ENCODE peak calls at places on chromosomes 3 and 15, in six cellular contexts. One of them, this sample, is unnamed.

GRCh38 chr3:16402451-16402850 is 111.0 kb downstream of the RFTN1 start:
- DNase-seq in upper lobe of left lung: no peak
- DNase-seq in RWPE2: no peak
- DNase-seq in OCI-LY7: no peak
- DNase-seq in RWPE1: peak
- DNase-seq in heart right ventricle: no peak
- DNase-seq in this sample: no peak

GRCh38 chr3:165196577-165197561 is 685 bp upstream of the SLITRK3 start:
- DNase-seq in upper lobe of left lung: no peak
- DNase-seq in RWPE2: no peak
- DNase-seq in OCI-LY7: no peak
- DNase-seq in RWPE1: no peak
- DNase-seq in heart right ventricle: no peak
- DNase-seq in this sample: no peak

GRCh38 chr3:184662192-184662591 is 49.7 kb downstream of the MAGEF1 start:
- DNase-seq in upper lobe of left lung: no peak
- DNase-seq in RWPE2: no peak
- DNase-seq in OCI-LY7: no peak
- DNase-seq in RWPE1: no peak
- DNase-seq in heart right ventricle: no peak
- DNase-seq in this sample: no peak

GRCh38 chr3:178072391-178072790 is 463.8 kb upstream of the KCNMB2 start:
- DNase-seq in upper lobe of left lung: no peak
- DNase-seq in RWPE2: no peak
- DNase-seq in OCI-LY7: no peak
- DNase-seq in RWPE1: no peak
- DNase-seq in heart right ventricle: no peak
- DNase-seq in this sample: no peak

GRCh38 chr15:36313021-36313420 is 266.4 kb upstream of the CDIN1 start:
- DNase-seq in upper lobe of left lung: no peak
- DNase-seq in RWPE2: no peak
- DNase-seq in OCI-LY7: no peak
- DNase-seq in RWPE1: peak
- DNase-seq in heart right ventricle: no peak
- DNase-seq in this sample: no peak

GRCh38 chr3:115961390-115961789 is 338.1 kb downstream of the GAP43 start:
- DNase-seq in upper lobe of left lung: no peak
- DNase-seq in RWPE2: no peak
- DNase-seq in OCI-LY7: no peak
- DNase-seq in RWPE1: no peak
- DNase-seq in heart right ventricle: no peak
- DNase-seq in this sample: peak

GRCh38 chr3:124248471-124249028 is 256.6 kb upstream of the ROPN1 start:
- DNase-seq in upper lobe of left lung: peak
- DNase-seq in RWPE2: no peak
- DNase-seq in OCI-LY7: no peak
- DNase-seq in RWPE1: peak
- DNase-seq in heart right ventricle: peak
- DNase-seq in this sample: peak

GRCh38 chr15:89669941-89670340 is 9.2 kb downstream of the PLIN1 start:
- DNase-seq in upper lobe of left lung: no peak
- DNase-seq in RWPE2: no peak
- DNase-seq in OCI-LY7: no peak
- DNase-seq in RWPE1: no peak
- DNase-seq in heart right ventricle: no peak
- DNase-seq in this sample: no peak

GRCh38 chr3:149547413-149547812 is 72.9 kb downstream of the TM4SF4 start:
- DNase-seq in upper lobe of left lung: no peak
- DNase-seq in RWPE2: no peak
- DNase-seq in OCI-LY7: no peak
- DNase-seq in RWPE1: no peak
- DNase-seq in heart right ventricle: peak
- DNase-seq in this sample: peak

GRCh38 chr3:128685001-128685726 is 34.5 kb upstream of the RPN1 start:
- DNase-seq in upper lobe of left lung: no peak
- DNase-seq in RWPE2: no peak
- DNase-seq in OCI-LY7: no peak
- DNase-seq in RWPE1: no peak
- DNase-seq in heart right ventricle: no peak
- DNase-seq in this sample: no peak

GRCh38 chr3:170555329-170555728 is 30.5 kb downstream of the SLC7A14 start:
- DNase-seq in upper lobe of left lung: no peak
- DNase-seq in RWPE2: no peak
- DNase-seq in OCI-LY7: no peak
- DNase-seq in RWPE1: no peak
- DNase-seq in heart right ventricle: no peak
- DNase-seq in this sample: no peak

GRCh38 chr3:107831590-107831989 is 259.2 kb downstream of the CD47 start:
- DNase-seq in upper lobe of left lung: no peak
- DNase-seq in RWPE2: no peak
- DNase-seq in OCI-LY7: no peak
- DNase-seq in RWPE1: no peak
- DNase-seq in heart right ventricle: no peak
- DNase-seq in this sample: no peak

GRCh38 chr3:15535757-15536156 is 14.3 kb upstream of the COLQ start:
- DNase-seq in upper lobe of left lung: no peak
- DNase-seq in RWPE2: no peak
- DNase-seq in OCI-LY7: no peak
- DNase-seq in RWPE1: peak
- DNase-seq in heart right ventricle: no peak
- DNase-seq in this sample: no peak

GRCh38 chr15:59501531-59502113 is 63.6 kb downstream of the FAM81A start:
- DNase-seq in upper lobe of left lung: peak
- DNase-seq in RWPE2: no peak
- DNase-seq in OCI-LY7: peak
- DNase-seq in RWPE1: peak
- DNase-seq in heart right ventricle: no peak
- DNase-seq in this sample: no peak

GRCh38 chr15:94070341-94071275 is 160.8 kb upstream of the MCTP2 start:
- DNase-seq in upper lobe of left lung: peak
- DNase-seq in RWPE2: no peak
- DNase-seq in OCI-LY7: no peak
- DNase-seq in RWPE1: no peak
- DNase-seq in heart right ventricle: no peak
- DNase-seq in this sample: peak

GRCh38 chr3:53109822-53110771 is 20.1 kb downstream of the RFT1 start:
- DNase-seq in upper lobe of left lung: peak
- DNase-seq in RWPE2: no peak
- DNase-seq in OCI-LY7: peak
- DNase-seq in RWPE1: peak
- DNase-seq in heart right ventricle: no peak
- DNase-seq in this sample: peak

GRCh38 chr3:194337965-194338753 is 13.0 kb downstream of the CPN2 start:
- DNase-seq in upper lobe of left lung: no peak
- DNase-seq in RWPE2: no peak
- DNase-seq in OCI-LY7: no peak
- DNase-seq in RWPE1: no peak
- DNase-seq in heart right ventricle: no peak
- DNase-seq in this sample: no peak

GRCh38 chr15:39887832-39888231 is 32.2 kb downstream of the GPR176 start:
- DNase-seq in upper lobe of left lung: peak
- DNase-seq in RWPE2: no peak
- DNase-seq in OCI-LY7: peak
- DNase-seq in RWPE1: peak
- DNase-seq in heart right ventricle: no peak
- DNase-seq in this sample: no peak

GRCh38 chr15:88066758-88067157 is 189.8 kb downstream of the NTRK3 start:
- DNase-seq in upper lobe of left lung: no peak
- DNase-seq in RWPE2: no peak
- DNase-seq in OCI-LY7: no peak
- DNase-seq in RWPE1: no peak
- DNase-seq in heart right ventricle: no peak
- DNase-seq in this sample: no peak

GRCh38 chr3:125593991-125594574 is 1.2 kb downstream of the OSBPL11 start:
- DNase-seq in upper lobe of left lung: no peak
- DNase-seq in RWPE2: no peak
- DNase-seq in OCI-LY7: peak
- DNase-seq in RWPE1: no peak
- DNase-seq in heart right ventricle: no peak
- DNase-seq in this sample: no peak

GRCh38 chr15:76058714-76059319 is 968 bp upstream of the TMEM266 start:
- DNase-seq in upper lobe of left lung: peak
- DNase-seq in RWPE2: no peak
- DNase-seq in OCI-LY7: no peak
- DNase-seq in RWPE1: no peak
- DNase-seq in heart right ventricle: no peak
- DNase-seq in this sample: peak

GRCh38 chr15:41935566-41936020 is 36.8 kb downstream of the EHD4 start:
- DNase-seq in upper lobe of left lung: no peak
- DNase-seq in RWPE2: no peak
- DNase-seq in OCI-LY7: no peak
- DNase-seq in RWPE1: no peak
- DNase-seq in heart right ventricle: no peak
- DNase-seq in this sample: no peak

GRCh38 chr3:195096484-195097330 is 174.3 kb downstream of the XXYLT1 start:
- DNase-seq in upper lobe of left lung: no peak
- DNase-seq in RWPE2: peak
- DNase-seq in OCI-LY7: no peak
- DNase-seq in RWPE1: no peak
- DNase-seq in heart right ventricle: peak
- DNase-seq in this sample: no peak

GRCh38 chr3:88059380-88060160 is 515 bp downstream of the ZNF654 start:
- DNase-seq in upper lobe of left lung: peak
- DNase-seq in RWPE2: no peak
- DNase-seq in OCI-LY7: no peak
- DNase-seq in RWPE1: peak
- DNase-seq in heart right ventricle: no peak
- DNase-seq in this sample: peak

GRCh38 chr15:88858934-88859333 is 36.4 kb downstream of the HAPLN3 start:
- DNase-seq in upper lobe of left lung: no peak
- DNase-seq in RWPE2: no peak
- DNase-seq in OCI-LY7: no peak
- DNase-seq in RWPE1: no peak
- DNase-seq in heart right ventricle: no peak
- DNase-seq in this sample: no peak

GRCh38 chr3:155631323-155632019 is 113.4 kb downstream of the PLCH1 start:
- DNase-seq in upper lobe of left lung: no peak
- DNase-seq in RWPE2: no peak
- DNase-seq in OCI-LY7: no peak
- DNase-seq in RWPE1: no peak
- DNase-seq in heart right ventricle: no peak
- DNase-seq in this sample: no peak

GRCh38 chr3:168865022-168865551 is 769.4 kb upstream of the GOLIM4 start:
- DNase-seq in upper lobe of left lung: no peak
- DNase-seq in RWPE2: no peak
- DNase-seq in OCI-LY7: peak
- DNase-seq in RWPE1: peak
- DNase-seq in heart right ventricle: no peak
- DNase-seq in this sample: no peak

GRCh38 chr15:73700041-73700842 is 16.1 kb downstream of the CD276 start:
- DNase-seq in upper lobe of left lung: peak
- DNase-seq in RWPE2: no peak
- DNase-seq in OCI-LY7: peak
- DNase-seq in RWPE1: peak
- DNase-seq in heart right ventricle: peak
- DNase-seq in this sample: peak
- H3K27ac ChIP-seq in upper lobe of left lung: no peak
- H3K27ac ChIP-seq in RWPE2: no peak
- H3K27ac ChIP-seq in OCI-LY7: no peak
- H3K27ac ChIP-seq in RWPE1: no peak
- H3K27ac ChIP-seq in heart right ventricle: no peak
- H3K27ac ChIP-seq in this sample: no peak

GRCh38 chr3:153625506-153625905 is 463.5 kb downstream of the RAP2B start:
- DNase-seq in upper lobe of left lung: no peak
- DNase-seq in RWPE2: no peak
- DNase-seq in OCI-LY7: peak
- DNase-seq in RWPE1: no peak
- DNase-seq in heart right ventricle: no peak
- DNase-seq in this sample: no peak
- TF ChIP-seq CTCF in upper lobe of left lung: no peak
- TF ChIP-seq CTCF in RWPE2: no peak
- TF ChIP-seq CTCF in OCI-LY7: peak
- TF ChIP-seq CTCF in RWPE1: no peak
- TF ChIP-seq CTCF in heart right ventricle: no peak
- TF ChIP-seq CTCF in this sample: no peak

GRCh38 chr3:58488962-58489361 is 2.9 kb upstream of the KCTD6 start:
- DNase-seq in upper lobe of left lung: no peak
- DNase-seq in RWPE2: no peak
- DNase-seq in OCI-LY7: no peak
- DNase-seq in RWPE1: no peak
- DNase-seq in heart right ventricle: no peak
- DNase-seq in this sample: no peak

GRCh38 chr3:58494107-58494506 is 2.2 kb downstream of the KCTD6 start:
- DNase-seq in upper lobe of left lung: no peak
- DNase-seq in RWPE2: no peak
- DNase-seq in OCI-LY7: no peak
- DNase-seq in RWPE1: no peak
- DNase-seq in heart right ventricle: no peak
- DNase-seq in this sample: no peak

GRCh38 chr3:58490860-58491501 is 915 bp upstream of the KCTD6 start:
- DNase-seq in upper lobe of left lung: no peak
- DNase-seq in RWPE2: no peak
- DNase-seq in OCI-LY7: no peak
- DNase-seq in RWPE1: no peak
- DNase-seq in heart right ventricle: peak
- DNase-seq in this sample: peak

GRCh38 chr3:58492385-58492970 is 582 bp downstream of the KCTD6 start:
- DNase-seq in upper lobe of left lung: no peak
- DNase-seq in RWPE2: no peak
- DNase-seq in OCI-LY7: peak
- DNase-seq in RWPE1: peak
- DNase-seq in heart right ventricle: no peak
- DNase-seq in this sample: no peak

DNA sequence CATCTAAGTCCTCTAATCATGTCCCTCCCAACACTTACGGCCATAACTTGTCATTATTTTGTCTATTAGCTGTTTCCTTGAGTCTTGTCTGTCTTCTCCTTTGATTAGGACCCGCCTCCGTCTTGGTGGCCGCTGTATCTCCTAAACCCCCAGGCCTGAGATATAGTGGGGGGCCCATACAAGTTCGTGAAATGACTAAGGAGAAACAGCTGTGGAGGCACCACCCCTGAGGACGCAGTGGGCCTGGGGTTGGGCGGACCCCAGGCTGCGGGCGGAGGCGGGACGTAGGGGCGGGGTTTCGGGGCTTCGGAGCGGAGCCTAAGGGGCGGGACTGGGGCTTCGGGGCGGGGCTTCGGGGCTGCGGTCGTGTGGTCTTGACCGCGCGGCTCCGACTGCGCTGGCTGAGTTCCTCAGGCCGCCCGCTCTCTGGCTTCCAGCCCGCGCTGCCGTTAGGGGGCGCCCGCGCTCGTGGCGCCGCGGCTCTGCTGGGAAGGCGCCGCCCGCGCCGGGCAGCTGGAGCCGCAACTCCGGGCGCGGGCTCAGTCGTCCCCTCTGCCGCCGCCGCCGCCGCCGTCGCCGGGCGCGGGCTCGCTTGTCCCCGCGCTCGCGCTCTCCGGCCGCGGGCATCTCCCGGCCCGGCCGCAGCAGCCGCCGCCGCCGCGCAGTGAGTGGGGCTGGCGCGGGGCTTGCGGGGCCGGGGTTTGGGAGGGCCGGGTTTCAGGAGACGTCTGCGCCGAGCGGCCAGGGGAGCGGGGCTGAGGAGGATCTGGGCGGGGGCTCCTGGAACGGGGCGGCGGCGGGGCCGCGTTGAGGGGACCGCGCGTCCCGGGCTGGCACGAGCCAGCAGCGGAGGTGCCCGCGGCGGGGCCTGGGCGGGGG is at the start of gene KCTD6:
- DNase-seq in upper lobe of left lung: peak
- DNase-seq in RWPE2: peak
- DNase-seq in OCI-LY7: peak
- DNase-seq in RWPE1: peak
- DNase-seq in heart right ventricle: peak
- DNase-seq in this sample: peak
- H3K27ac ChIP-seq in upper lobe of left lung: peak
- H3K27ac ChIP-seq in RWPE2: peak
- H3K27ac ChIP-seq in OCI-LY7: peak
- H3K27ac ChIP-seq in RWPE1: peak
- H3K27ac ChIP-seq in heart right ventricle: peak
- H3K27ac ChIP-seq in this sample: peak

GRCh38 chr3:172717493-172718088 is 6.7 kb upstream of the NCEH1 start:
- DNase-seq in upper lobe of left lung: no peak
- DNase-seq in RWPE2: no peak
- DNase-seq in OCI-LY7: peak
- DNase-seq in RWPE1: no peak
- DNase-seq in heart right ventricle: no peak
- DNase-seq in this sample: no peak
- TF ChIP-seq CTCF in upper lobe of left lung: no peak
- TF ChIP-seq CTCF in RWPE2: peak
- TF ChIP-seq CTCF in OCI-LY7: peak
- TF ChIP-seq CTCF in RWPE1: no peak
- TF ChIP-seq CTCF in heart right ventricle: peak
- TF ChIP-seq CTCF in this sample: no peak